ENCODE peak calls at places on chromosomes 3 and 15, in eight cellular contexts. One of them, this sample, is unnamed.

GRCh38 chr3:50671331-50671730 is 3.4 kb upstream of the DOCK3 start:
- DNase-seq in heart left ventricle: no peak
- DNase-seq in A549: peak
- DNase-seq in spleen: no peak
- DNase-seq in fibroblast of lung: peak
- DNase-seq in AG10803: peak
- DNase-seq in fibroblast of pulmonary artery: peak
- DNase-seq in kidney epithelial cell: peak
- DNase-seq in this sample: no peak

GRCh38 chr15:70415330-70415884 is 317.7 kb upstream of the TLE3 start:
- DNase-seq in heart left ventricle: no peak
- DNase-seq in A549: no peak
- DNase-seq in spleen: no peak
- DNase-seq in fibroblast of lung: no peak
- DNase-seq in AG10803: no peak
- DNase-seq in fibroblast of pulmonary artery: no peak
- DNase-seq in kidney epithelial cell: no peak
- DNase-seq in this sample: no peak

GRCh38 chr3:132629928-132630327 is 29.7 kb downstream of the ACAD11 start:
- DNase-seq in heart left ventricle: no peak
- DNase-seq in A549: no peak
- DNase-seq in spleen: no peak
- DNase-seq in fibroblast of lung: peak
- DNase-seq in AG10803: peak
- DNase-seq in fibroblast of pulmonary artery: peak
- DNase-seq in kidney epithelial cell: no peak
- DNase-seq in this sample: no peak

GRCh38 chr15:68368731-68369435 is 63.1 kb downstream of the ITGA11 start:
- DNase-seq in heart left ventricle: peak
- DNase-seq in A549: no peak
- DNase-seq in spleen: no peak
- DNase-seq in fibroblast of lung: peak
- DNase-seq in AG10803: peak
- DNase-seq in fibroblast of pulmonary artery: peak
- DNase-seq in kidney epithelial cell: no peak
- DNase-seq in this sample: no peak

GRCh38 chr3:136503056-136503455 is 249.1 kb downstream of the STAG1 start:
- DNase-seq in heart left ventricle: no peak
- DNase-seq in A549: no peak
- DNase-seq in spleen: no peak
- DNase-seq in fibroblast of lung: no peak
- DNase-seq in AG10803: no peak
- DNase-seq in fibroblast of pulmonary artery: no peak
- DNase-seq in kidney epithelial cell: no peak
- DNase-seq in this sample: no peak

GRCh38 chr3:9778518-9779129 is 8.9 kb upstream of the CAMK1 start:
- DNase-seq in heart left ventricle: no peak
- DNase-seq in A549: no peak
- DNase-seq in spleen: peak
- DNase-seq in fibroblast of lung: peak
- DNase-seq in AG10803: peak
- DNase-seq in fibroblast of pulmonary artery: no peak
- DNase-seq in kidney epithelial cell: no peak
- DNase-seq in this sample: no peak

GRCh38 chr3:135516143-135516542 is 449.4 kb upstream of the PPP2R3A start:
- DNase-seq in heart left ventricle: no peak
- DNase-seq in A549: no peak
- DNase-seq in spleen: no peak
- DNase-seq in fibroblast of lung: peak
- DNase-seq in AG10803: peak
- DNase-seq in fibroblast of pulmonary artery: no peak
- DNase-seq in kidney epithelial cell: peak
- DNase-seq in this sample: no peak

GRCh38 chr15:96893159-96893906 is 562.8 kb downstream of the NR2F2 start:
- DNase-seq in heart left ventricle: no peak
- DNase-seq in A549: no peak
- DNase-seq in spleen: no peak
- DNase-seq in fibroblast of lung: peak
- DNase-seq in AG10803: no peak
- DNase-seq in fibroblast of pulmonary artery: peak
- DNase-seq in kidney epithelial cell: peak
- DNase-seq in this sample: peak

GRCh38 chr15:34514251-34514760 is 69.1 kb downstream of the GOLGA8B start:
- DNase-seq in heart left ventricle: peak
- DNase-seq in A549: peak
- DNase-seq in spleen: peak
- DNase-seq in fibroblast of lung: peak
- DNase-seq in AG10803: peak
- DNase-seq in fibroblast of pulmonary artery: peak
- DNase-seq in kidney epithelial cell: no peak
- DNase-seq in this sample: no peak

DNA sequence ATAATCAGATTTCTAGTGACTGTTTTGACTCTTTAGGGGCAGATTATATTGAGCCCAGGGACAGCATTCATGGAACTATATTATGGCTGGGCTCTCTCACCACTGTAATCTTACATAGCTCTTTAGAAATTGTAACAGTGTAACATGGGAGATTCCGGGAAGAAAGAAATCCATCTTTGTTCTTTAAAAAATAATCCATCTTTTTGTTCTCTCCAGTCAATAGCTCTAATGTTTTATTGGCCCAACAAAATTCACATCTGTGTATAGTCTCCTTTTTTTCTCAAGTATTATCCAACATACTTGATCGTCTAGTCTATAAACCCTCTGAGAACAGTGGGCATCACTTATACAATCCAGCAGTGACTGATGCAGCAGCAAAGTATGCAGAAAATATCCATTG is 277.1 kb upstream of the PLSCR5 start:
- DNase-seq in heart left ventricle: no peak
- DNase-seq in A549: no peak
- DNase-seq in spleen: no peak
- DNase-seq in fibroblast of lung: no peak
- DNase-seq in AG10803: no peak
- DNase-seq in fibroblast of pulmonary artery: no peak
- DNase-seq in kidney epithelial cell: no peak
- DNase-seq in this sample: no peak
- H3K4me3 ChIP-seq in heart left ventricle: no peak
- H3K4me3 ChIP-seq in A549: no peak
- H3K4me3 ChIP-seq in spleen: no peak
- H3K4me3 ChIP-seq in fibroblast of lung: no peak
- H3K4me3 ChIP-seq in AG10803: no peak
- H3K4me3 ChIP-seq in fibroblast of pulmonary artery: no peak
- H3K4me3 ChIP-seq in kidney epithelial cell: no peak
- H3K4me3 ChIP-seq in this sample: no peak

DNA sequence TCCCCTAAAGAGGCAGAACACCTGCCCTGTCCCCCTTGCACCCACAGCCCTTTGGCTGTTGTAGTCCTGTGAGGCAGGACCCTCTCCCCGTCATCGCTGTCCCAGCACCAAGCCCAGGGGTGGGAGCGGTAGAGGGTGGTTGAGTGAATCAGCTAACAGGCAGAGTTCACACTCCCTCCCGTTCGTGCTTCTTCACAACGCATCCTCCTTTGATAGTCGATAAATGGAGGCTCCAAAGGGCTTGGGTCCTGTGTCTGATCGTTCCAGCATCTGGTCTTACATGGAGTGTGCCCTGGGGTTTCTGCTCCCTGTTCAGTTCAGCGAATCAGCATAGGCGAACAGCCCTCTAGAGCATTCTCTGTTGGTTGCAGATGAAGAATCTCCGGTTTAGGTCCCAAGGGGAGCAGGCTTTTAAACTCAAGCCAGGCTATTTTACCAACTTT is 820 bp upstream of the HMCES start:
- DNase-seq in heart left ventricle: no peak
- DNase-seq in A549: no peak
- DNase-seq in spleen: peak
- DNase-seq in fibroblast of lung: no peak
- DNase-seq in AG10803: no peak
- DNase-seq in fibroblast of pulmonary artery: no peak
- DNase-seq in kidney epithelial cell: no peak
- DNase-seq in this sample: no peak
- H3K4me3 ChIP-seq in heart left ventricle: peak
- H3K4me3 ChIP-seq in A549: peak
- H3K4me3 ChIP-seq in spleen: peak
- H3K4me3 ChIP-seq in fibroblast of lung: no peak
- H3K4me3 ChIP-seq in AG10803: peak
- H3K4me3 ChIP-seq in fibroblast of pulmonary artery: no peak
- H3K4me3 ChIP-seq in kidney epithelial cell: no peak
- H3K4me3 ChIP-seq in this sample: peak

DNA sequence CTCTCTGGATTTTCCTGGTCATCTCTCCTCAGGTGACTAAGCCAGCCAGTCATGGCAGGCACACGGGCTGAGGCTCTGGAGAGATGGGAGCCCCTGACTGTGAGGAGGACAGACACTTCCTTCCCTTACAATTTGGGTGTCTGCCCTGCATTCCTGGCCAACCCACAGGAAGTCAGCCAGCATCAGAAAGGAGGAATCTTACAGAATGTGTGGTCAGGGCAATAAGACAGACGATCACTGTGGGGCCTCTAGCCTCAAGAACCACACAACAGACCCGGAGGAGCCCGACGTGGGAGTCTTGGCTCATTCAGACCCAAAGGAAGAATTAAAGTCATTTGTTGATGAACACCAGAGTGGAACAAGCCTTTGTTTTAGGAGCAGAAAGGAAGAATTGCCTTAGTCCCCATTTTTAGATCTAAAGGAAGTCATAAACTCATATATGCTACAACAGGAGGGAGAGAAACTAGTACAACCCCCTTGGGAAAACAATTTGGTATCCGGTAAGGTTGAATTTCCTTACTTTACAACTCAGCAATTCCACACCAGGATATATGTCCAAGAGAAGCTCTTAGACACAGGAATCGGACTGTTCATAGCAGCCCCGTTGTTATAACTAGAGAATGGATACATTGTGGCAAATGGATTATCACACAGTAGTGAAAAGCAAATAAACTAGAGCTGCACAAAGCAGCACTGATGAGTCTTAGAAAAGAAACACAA is 62.2 kb downstream of the ABTB1 start:
- DNase-seq in heart left ventricle: peak
- DNase-seq in A549: no peak
- DNase-seq in spleen: peak
- DNase-seq in fibroblast of lung: peak
- DNase-seq in AG10803: peak
- DNase-seq in fibroblast of pulmonary artery: peak
- DNase-seq in kidney epithelial cell: peak
- DNase-seq in this sample: no peak
- H3K4me3 ChIP-seq in heart left ventricle: no peak
- H3K4me3 ChIP-seq in A549: no peak
- H3K4me3 ChIP-seq in spleen: no peak
- H3K4me3 ChIP-seq in fibroblast of lung: no peak
- H3K4me3 ChIP-seq in AG10803: no peak
- H3K4me3 ChIP-seq in fibroblast of pulmonary artery: no peak
- H3K4me3 ChIP-seq in kidney epithelial cell: no peak
- H3K4me3 ChIP-seq in this sample: no peak

GRCh38 chr3:42159147-42159546 is 68.0 kb downstream of the TRAK1 start:
- DNase-seq in heart left ventricle: no peak
- DNase-seq in A549: no peak
- DNase-seq in spleen: no peak
- DNase-seq in fibroblast of lung: no peak
- DNase-seq in AG10803: no peak
- DNase-seq in fibroblast of pulmonary artery: no peak
- DNase-seq in kidney epithelial cell: no peak
- DNase-seq in this sample: no peak
- H3K4me3 ChIP-seq in heart left ventricle: no peak
- H3K4me3 ChIP-seq in A549: peak
- H3K4me3 ChIP-seq in spleen: no peak
- H3K4me3 ChIP-seq in fibroblast of lung: no peak
- H3K4me3 ChIP-seq in AG10803: no peak
- H3K4me3 ChIP-seq in fibroblast of pulmonary artery: no peak
- H3K4me3 ChIP-seq in kidney epithelial cell: no peak
- H3K4me3 ChIP-seq in this sample: no peak

DNA sequence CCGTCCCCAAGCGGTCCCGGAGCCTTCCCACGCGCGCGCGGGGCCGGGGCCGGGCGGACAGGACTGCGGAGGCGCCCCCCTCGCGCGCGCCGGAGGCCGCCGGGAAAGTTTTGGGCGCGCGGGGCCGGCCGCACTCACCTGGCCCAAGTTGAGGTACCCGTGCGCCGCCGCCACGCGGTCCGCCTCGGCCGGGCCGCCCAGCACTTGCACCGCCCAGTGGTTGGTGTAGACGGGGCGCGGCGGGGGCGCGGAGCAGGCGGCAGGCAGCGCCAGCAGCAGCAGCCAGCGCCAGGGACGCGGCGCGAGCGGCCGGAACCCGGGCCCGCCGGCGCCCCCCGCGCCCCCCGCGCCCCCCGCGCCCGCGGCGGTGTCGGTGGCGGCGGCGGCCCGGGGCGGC is 273 bp downstream of the PCSK6 start:
- DNase-seq in heart left ventricle: peak
- DNase-seq in A549: peak
- DNase-seq in spleen: peak
- DNase-seq in fibroblast of lung: peak
- DNase-seq in AG10803: no peak
- DNase-seq in fibroblast of pulmonary artery: peak
- DNase-seq in kidney epithelial cell: no peak
- DNase-seq in this sample: no peak
- H3K4me3 ChIP-seq in heart left ventricle: peak
- H3K4me3 ChIP-seq in A549: peak
- H3K4me3 ChIP-seq in spleen: peak
- H3K4me3 ChIP-seq in fibroblast of lung: no peak
- H3K4me3 ChIP-seq in AG10803: no peak
- H3K4me3 ChIP-seq in fibroblast of pulmonary artery: no peak
- H3K4me3 ChIP-seq in kidney epithelial cell: peak
- H3K4me3 ChIP-seq in this sample: no peak

DNA sequence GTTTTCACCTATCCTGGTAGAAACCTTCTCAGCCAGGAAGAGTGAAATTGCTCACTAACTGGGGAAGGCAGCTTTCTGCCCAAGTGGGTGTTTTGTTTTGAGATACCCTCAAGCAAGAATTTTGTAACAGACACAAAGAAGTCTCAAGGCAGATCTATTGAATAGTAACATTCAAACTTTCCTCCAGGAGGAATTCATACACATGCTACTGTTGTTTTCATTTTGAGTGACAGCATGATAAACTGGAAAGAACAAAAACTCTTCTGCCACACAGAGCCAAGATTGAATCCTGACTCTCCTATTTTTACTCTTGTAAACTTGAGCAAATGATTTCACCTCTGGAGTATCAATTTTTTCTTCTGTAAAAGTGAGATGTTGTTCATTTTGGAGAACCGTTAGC is 54.8 kb upstream of the MBNL1 start:
- DNase-seq in heart left ventricle: no peak
- DNase-seq in A549: no peak
- DNase-seq in spleen: no peak
- DNase-seq in fibroblast of lung: no peak
- DNase-seq in AG10803: no peak
- DNase-seq in fibroblast of pulmonary artery: no peak
- DNase-seq in kidney epithelial cell: no peak
- DNase-seq in this sample: no peak
- H3K4me3 ChIP-seq in heart left ventricle: no peak
- H3K4me3 ChIP-seq in A549: no peak
- H3K4me3 ChIP-seq in spleen: no peak
- H3K4me3 ChIP-seq in fibroblast of lung: no peak
- H3K4me3 ChIP-seq in AG10803: no peak
- H3K4me3 ChIP-seq in fibroblast of pulmonary artery: no peak
- H3K4me3 ChIP-seq in kidney epithelial cell: no peak
- H3K4me3 ChIP-seq in this sample: no peak

GRCh38 chr3:71690222-71690821 is 34.9 kb downstream of the EIF4E3 start:
- DNase-seq in heart left ventricle: no peak
- DNase-seq in A549: no peak
- DNase-seq in spleen: no peak
- DNase-seq in fibroblast of lung: peak
- DNase-seq in AG10803: peak
- DNase-seq in fibroblast of pulmonary artery: peak
- DNase-seq in kidney epithelial cell: no peak
- DNase-seq in this sample: no peak
- H3K4me3 ChIP-seq in heart left ventricle: no peak
- H3K4me3 ChIP-seq in A549: no peak
- H3K4me3 ChIP-seq in spleen: no peak
- H3K4me3 ChIP-seq in fibroblast of lung: no peak
- H3K4me3 ChIP-seq in AG10803: no peak
- H3K4me3 ChIP-seq in fibroblast of pulmonary artery: no peak
- H3K4me3 ChIP-seq in kidney epithelial cell: no peak
- H3K4me3 ChIP-seq in this sample: no peak

This sample was measured in Jurkat, Clone E6-1.